ENCODE peak calls at places on chromosomes 13 and 19, in seven cellular contexts. E, Z, T, P, U, R and D are unnamed samples.

GRCh38 chr13:98187862-98188261 is 10.8 kb upstream of the RNF113B start:
- DNase-seq in T (no peak), U (no peak), R (no peak), Z (no peak), P (no peak), E (no peak), D (no peak)

GRCh38 chr19:40466219-40467006 is at the start of gene SPTBN4:
- DNase-seq in E (no peak), P (no peak), R (peak), Z (peak), T (no peak), U (peak), D (peak)

GRCh38 chr13:32878172-32878571 is 138.1 kb upstream of the KL start:
- DNase-seq in Z (no peak), R (no peak), P (no peak), E (no peak), U (no peak), T (no peak), D (no peak)

GRCh38 chr19:40223135-40223822 is 3.2 kb downstream of the CCNP start:
- DNase-seq in U (no peak), Z (no peak), R (peak), T (peak), E (no peak), P (no peak), D (no peak)

GRCh38 chr19:20422616-20423205 is 142.9 kb downstream of the ZNF737 start:
- DNase-seq in R (no peak), E (no peak), P (no peak), U (no peak), Z (no peak), T (no peak), D (no peak)

GRCh38 chr19:35088514-35088913 is 27.1 kb upstream of the FXYD3 start:
- DNase-seq in U (no peak), R (no peak), T (no peak), P (peak), E (no peak), Z (no peak), D (no peak)

GRCh38 chr13:94706854-94707399 is 5.4 kb downstream of the SOX21 start:
- DNase-seq in P (no peak), E (peak), R (no peak), Z (no peak), U (no peak), T (no peak), D (no peak)

GRCh38 chr13:38590796-38591507 is 95.9 kb upstream of the FREM2 start:
- DNase-seq in E (no peak), Z (no peak), R (no peak), U (no peak), T (no peak), P (no peak), D (no peak)

GRCh38 chr19:27796540-27796939 is 1416.4 kb downstream of the UQCRFS1 start:
- DNase-seq in Z (no peak), P (no peak), T (no peak), R (no peak), E (no peak), U (no peak), D (no peak)